ENCODE peak calls at places on chromosomes 16 and 17, in eight cellular contexts. O is H9, V is spleen, G is heart right ventricle, A is osteoblast, T is cardiac muscle cell, K is SJCRH30, F is HL-60. Z is an unnamed sample.

GRCh38 chr17:50048146-50048720 is 7.7 kb upstream of the ITGA3 start:
- DNase-seq in O (no peak), V (no peak), G (no peak), A (peak), T (no peak), K (no peak), F (no peak), Z (no peak)

GRCh38 chr16:23020084-23020483 is 129.2 kb downstream of the USP31 start:
- DNase-seq in O (no peak), V (no peak), G (no peak), A (peak), T (no peak), K (peak), F (no peak), Z (no peak)

GRCh38 chr17:62869885-62870580 is 61.9 kb upstream of the MARCHF10 start:
- DNase-seq in O (peak), V (no peak), G (no peak), A (peak), T (peak), K (peak), F (no peak), Z (no peak)

GRCh38 chr17:40315678-40316570 is 6.9 kb downstream of the RARA start:
- DNase-seq in O (no peak), V (no peak), G (no peak), A (peak), T (no peak), K (no peak), F (peak), Z (no peak)

GRCh38 chr17:39064814-39065213 is 86.6 kb downstream of the PLXDC1 start:
- DNase-seq in O (no peak), V (no peak), G (no peak), A (no peak), T (no peak), K (no peak), F (no peak), Z (no peak)

GRCh38 chr17:63919311-63919723 is 678 bp upstream of the GH1 start:
- DNase-seq in O (peak), V (peak), G (no peak), A (peak), T (peak), K (peak), F (peak), Z (peak)

GRCh38 chr16:77723108-77723514 is 797 bp downstream of the NUDT7 start:
- DNase-seq in O (no peak), V (no peak), G (peak), A (no peak), T (peak), K (no peak), F (peak), Z (no peak)

GRCh38 chr16:66516808-66517585 is 32.9 kb downstream of the TK2 start:
- DNase-seq in O (peak), V (peak), G (peak), A (peak), T (no peak), K (peak), F (peak), Z (peak)

GRCh38 chr17:73013816-73014663 is 78.4 kb downstream of the SLC39A11 start:
- DNase-seq in O (no peak), V (no peak), G (no peak), A (no peak), T (no peak), K (peak), F (no peak), Z (no peak)

GRCh38 chr17:77879226-77879895 is 79.1 kb upstream of the TNRC6C start:
- DNase-seq in O (no peak), V (no peak), G (peak), A (peak), T (no peak), K (no peak), F (no peak), Z (no peak)

GRCh38 chr16:23514381-23515152 is 4.3 kb upstream of the GGA2 start:
- DNase-seq in O (no peak), V (no peak), G (no peak), A (peak), T (no peak), K (no peak), F (no peak), Z (no peak)

GRCh38 chr17:82490512-82491195 is 28.9 kb upstream of the FOXK2 start:
- DNase-seq in O (no peak), V (no peak), G (no peak), A (peak), T (no peak), K (no peak), F (no peak), Z (no peak)

GRCh38 chr17:58328195-58329034 is at the start of gene TSPOAP1:
- DNase-seq in O (peak), V (peak), G (no peak), A (peak), T (no peak), K (no peak), F (peak), Z (no peak)

GRCh38 chr16:88968589-88969280 is 8.3 kb downstream of the CBFA2T3 start:
- DNase-seq in O (no peak), V (peak), G (peak), A (no peak), T (no peak), K (no peak), F (no peak), Z (no peak)

GRCh38 chr17:78838574-78839005 is 2.0 kb downstream of the USP36 start:
- DNase-seq in O (no peak), V (peak), G (no peak), A (no peak), T (no peak), K (no peak), F (no peak), Z (no peak)

GRCh38 chr17:33725675-33726271 is 432.7 kb upstream of the ASIC2 start:
- DNase-seq in O (peak), V (no peak), G (peak), A (peak), T (peak), K (peak), F (peak), Z (no peak)

GRCh38 chr17:57838857-57839570 is 10.8 kb downstream of the MRPS23 start:
- DNase-seq in O (no peak), V (no peak), G (no peak), A (no peak), T (peak), K (no peak), F (no peak), Z (no peak)

GRCh38 chr16:937723-938122 is 33.1 kb downstream of the LMF1 start:
- DNase-seq in O (no peak), V (no peak), G (no peak), A (peak), T (no peak), K (no peak), F (no peak), Z (no peak)

GRCh38 chr16:89557230-89557935 is 3.1 kb upstream of the RPL13 start:
- DNase-seq in O (peak), V (peak), G (peak), A (peak), T (peak), K (peak), F (peak), Z (peak)

GRCh38 chr16:10036951-10037350 is 145.3 kb downstream of the GRIN2A start:
- DNase-seq in O (no peak), V (no peak), G (no peak), A (no peak), T (no peak), K (no peak), F (no peak), Z (no peak)

GRCh38 chr17:68600881-68601564 is at the start of gene FAM20A:
- DNase-seq in O (peak), V (peak), G (peak), A (peak), T (peak), K (no peak), F (no peak), Z (no peak)

GRCh38 chr17:41082565-41083136 is 1.3 kb upstream of the KRTAP4-7 start:
- DNase-seq in O (no peak), V (no peak), G (no peak), A (no peak), T (no peak), K (no peak), F (no peak), Z (no peak)

GRCh38 chr17:71437176-71437575 is 683.6 kb upstream of the SOX9 start:
- DNase-seq in O (no peak), V (no peak), G (no peak), A (no peak), T (no peak), K (no peak), F (no peak), Z (no peak)

GRCh38 chr16:75074920-75075687 is 41.5 kb downstream of the LDHD start:
- DNase-seq in O (no peak), V (peak), G (no peak), A (no peak), T (no peak), K (no peak), F (peak), Z (no peak)

GRCh38 chr17:40071720-40072480 is 9.1 kb downstream of the THRA start:
- DNase-seq in O (peak), V (no peak), G (peak), A (peak), T (peak), K (peak), F (peak), Z (peak)

GRCh38 chr16:11670171-11671131 is 2.2 kb downstream of the SNN start:
- DNase-seq in O (no peak), V (peak), G (peak), A (peak), T (no peak), K (no peak), F (no peak), Z (no peak)

GRCh38 chr17:42843358-42843934 is 934 bp upstream of the AOC2 start:
- DNase-seq in O (no peak), V (peak), G (no peak), A (peak), T (peak), K (peak), F (peak), Z (no peak)

GRCh38 chr16:272633-273546 is 2.9 kb downstream of the RGS11 start:
- DNase-seq in O (no peak), V (no peak), G (no peak), A (peak), T (no peak), K (no peak), F (no peak), Z (no peak)

GRCh38 chr16:58084635-58085034 is 44.5 kb downstream of the CFAP20 start:
- DNase-seq in O (no peak), V (peak), G (no peak), A (no peak), T (no peak), K (no peak), F (no peak), Z (no peak)

GRCh38 chr17:46046957-46047356 is 47.9 kb downstream of the STH start:
- DNase-seq in O (no peak), V (no peak), G (no peak), A (no peak), T (no peak), K (no peak), F (no peak), Z (no peak)

GRCh38 chr16:48393843-48394703 is 8.9 kb upstream of the SIAH1 start:
- DNase-seq in O (no peak), V (no peak), G (no peak), A (peak), T (no peak), K (no peak), F (no peak), Z (peak)

GRCh38 chr16:29912087-29912486 is 11.8 kb downstream of the ASPHD1 start:
- DNase-seq in O (no peak), V (peak), G (no peak), A (no peak), T (no peak), K (no peak), F (no peak), Z (no peak)

GRCh38 chr16:54934536-54935410 is 4.1 kb downstream of the IRX5 start:
- DNase-seq in O (peak), V (no peak), G (no peak), A (peak), T (peak), K (peak), F (no peak), Z (no peak)

GRCh38 chr17:4074831-4075495 is 67.9 kb downstream of the ZZEF1 start:
- DNase-seq in O (no peak), V (no peak), G (no peak), A (no peak), T (peak), K (peak), F (peak), Z (no peak)

GRCh38 chr17:14209215-14209614 is 27.4 kb downstream of the CDRT15 start:
- DNase-seq in O (no peak), V (no peak), G (no peak), A (no peak), T (no peak), K (no peak), F (no peak), Z (no peak)

GRCh38 chr16:57786632-57787518 is 15.4 kb downstream of the KIFC3 start:
- DNase-seq in O (no peak), V (no peak), G (peak), A (peak), T (no peak), K (no peak), F (no peak), Z (peak)

GRCh38 chr17:40608061-40608581 is 39.5 kb downstream of the SMARCE1 start:
- DNase-seq in O (no peak), V (no peak), G (no peak), A (no peak), T (no peak), K (no peak), F (no peak), Z (no peak)

GRCh38 chr17:37137070-37137610 is 188.4 kb downstream of the AATF start:
- DNase-seq in O (no peak), V (no peak), G (no peak), A (no peak), T (no peak), K (no peak), F (no peak), Z (no peak)

GRCh38 chr16:70438325-70438982 is 446 bp downstream of the ST3GAL2 start:
- DNase-seq in O (no peak), V (peak), G (peak), A (no peak), T (no peak), K (peak), F (no peak), Z (no peak)

GRCh38 chr17:1073241-1073962 is 76.5 kb downstream of the TIMM22 start:
- DNase-seq in O (no peak), V (peak), G (no peak), A (no peak), T (no peak), K (peak), F (no peak), Z (no peak)

GRCh38 chr17:1072551-1072961 is 75.6 kb downstream of the TIMM22 start:
- DNase-seq in O (no peak), V (peak), G (no peak), A (no peak), T (no peak), K (no peak), F (no peak), Z (no peak)

GRCh38 chr17:1076982-1077302 is 80.0 kb downstream of the TIMM22 start:
- DNase-seq in O (no peak), V (peak), G (no peak), A (no peak), T (no peak), K (no peak), F (no peak), Z (no peak)

GRCh38 chr17:1076299-1076981 is 79.5 kb downstream of the TIMM22 start:
- DNase-seq in O (no peak), V (peak), G (no peak), A (no peak), T (peak), K (peak), F (no peak), Z (no peak)

DNA sequence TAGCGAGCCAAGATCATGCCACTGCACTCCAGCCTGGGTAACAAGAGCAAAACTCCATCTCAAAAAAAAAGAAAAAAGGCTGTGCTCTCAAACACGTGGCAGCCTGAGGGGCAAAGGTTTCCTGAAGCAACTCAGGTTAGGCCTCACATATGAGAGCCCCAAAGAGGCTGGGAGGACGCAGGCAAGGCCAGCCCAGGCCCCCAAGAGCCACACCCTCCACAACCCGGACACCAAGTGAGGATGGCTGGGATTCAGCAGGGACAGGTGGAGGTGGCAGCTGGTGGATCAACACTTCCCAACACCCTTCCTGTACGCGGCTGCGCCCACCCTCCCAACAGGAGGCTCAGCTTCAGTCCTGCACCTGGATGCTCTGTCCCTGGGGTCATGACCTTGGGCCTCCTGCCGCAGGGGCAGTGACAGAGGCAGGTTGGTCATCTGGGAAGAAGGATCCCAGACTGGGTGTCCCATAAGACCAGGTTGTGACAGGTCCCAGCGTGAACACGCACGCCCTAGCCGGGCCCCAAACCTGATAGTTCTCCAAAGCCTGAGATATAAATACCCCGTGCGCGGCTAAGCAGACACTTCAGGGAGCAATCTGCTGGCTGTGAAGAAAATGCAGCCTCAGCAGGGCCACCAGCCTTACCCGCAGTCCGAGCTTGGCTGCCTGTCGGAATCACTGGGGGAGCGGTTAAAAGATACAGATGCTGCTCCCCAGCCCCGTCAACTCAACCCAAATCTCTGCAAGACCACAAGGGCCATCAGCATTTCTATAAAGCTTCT is 78.1 kb downstream of the TIMM22 start:
- DNase-seq in O (no peak), V (peak), G (peak), A (no peak), T (peak), K (no peak), F (no peak), Z (no peak)
- H3K27ac ChIP-seq in O (no peak), V (no peak), G (peak), A (no peak), T (peak), K (no peak), F (no peak), Z (peak)

GRCh38 chr16:84840687-84841627 is 21.2 kb downstream of the CRISPLD2 start:
- DNase-seq in O (no peak), V (no peak), G (no peak), A (peak), T (no peak), K (no peak), F (no peak), Z (no peak)
- H3K27ac ChIP-seq in O (no peak), V (no peak), G (peak), A (peak), T (no peak), K (no peak), F (no peak), Z (peak)

GRCh38 chr16:85947511-85948509 is 48.8 kb downstream of the IRF8 start:
- DNase-seq in O (no peak), V (no peak), G (no peak), A (no peak), T (no peak), K (peak), F (no peak), Z (no peak)
- H3K27ac ChIP-seq in O (no peak), V (peak), G (no peak), A (no peak), T (no peak), K (no peak), F (no peak), Z (no peak)

GRCh38 chr17:47789611-47790520 is 31.7 kb downstream of the OSBPL7 start:
- DNase-seq in O (peak), V (peak), G (peak), A (peak), T (peak), K (no peak), F (peak), Z (peak)
- H3K27ac ChIP-seq in O (no peak), V (no peak), G (no peak), A (no peak), T (no peak), K (no peak), F (no peak), Z (no peak)

DNA sequence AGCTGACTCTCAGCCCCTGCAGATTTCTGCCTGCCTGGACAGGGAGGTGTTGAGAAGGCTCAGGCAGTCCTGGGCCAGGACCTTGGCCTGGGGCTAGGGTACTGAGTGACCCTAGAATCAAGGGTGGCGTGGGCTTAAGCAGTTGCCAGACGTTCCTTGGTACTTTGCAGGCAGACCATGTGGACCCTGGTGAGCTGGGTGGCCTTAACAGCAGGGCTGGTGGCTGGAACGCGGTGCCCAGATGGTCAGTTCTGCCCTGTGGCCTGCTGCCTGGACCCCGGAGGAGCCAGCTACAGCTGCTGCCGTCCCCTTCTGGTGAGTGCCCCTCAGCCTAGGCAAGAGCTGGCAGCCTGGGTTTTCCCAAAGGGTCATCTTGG is 3.9 kb downstream of the GRN start:
- DNase-seq in O (no peak), V (no peak), G (no peak), A (no peak), T (no peak), K (no peak), F (no peak), Z (no peak)
- H3K27ac ChIP-seq in O (no peak), V (peak), G (no peak), A (no peak), T (no peak), K (no peak), F (peak), Z (no peak)

DNA sequence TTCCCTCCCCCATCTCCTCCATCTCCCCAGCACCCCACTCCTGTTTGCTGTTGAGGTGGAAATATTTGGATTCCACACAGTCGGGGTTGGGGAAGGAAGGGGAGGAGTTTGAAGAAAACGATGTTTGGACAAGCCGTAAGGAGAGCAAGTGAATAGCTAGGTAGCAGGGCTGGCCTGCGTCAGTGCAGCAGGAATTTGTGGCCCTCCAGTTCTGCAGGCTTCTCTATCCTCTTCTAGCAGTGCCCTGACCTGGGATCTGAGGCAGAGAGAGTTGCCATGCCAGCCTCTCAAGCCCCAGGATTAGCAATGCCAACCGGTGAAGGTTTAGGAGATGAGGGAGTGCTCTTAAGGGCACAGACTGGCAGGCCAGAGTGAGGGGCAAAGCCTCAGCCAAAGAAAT is 12.5 kb downstream of the TLCD2 start:
- DNase-seq in O (no peak), V (no peak), G (no peak), A (peak), T (no peak), K (no peak), F (no peak), Z (no peak)
- H3K27ac ChIP-seq in O (no peak), V (no peak), G (no peak), A (no peak), T (no peak), K (no peak), F (no peak), Z (no peak)

DNA sequence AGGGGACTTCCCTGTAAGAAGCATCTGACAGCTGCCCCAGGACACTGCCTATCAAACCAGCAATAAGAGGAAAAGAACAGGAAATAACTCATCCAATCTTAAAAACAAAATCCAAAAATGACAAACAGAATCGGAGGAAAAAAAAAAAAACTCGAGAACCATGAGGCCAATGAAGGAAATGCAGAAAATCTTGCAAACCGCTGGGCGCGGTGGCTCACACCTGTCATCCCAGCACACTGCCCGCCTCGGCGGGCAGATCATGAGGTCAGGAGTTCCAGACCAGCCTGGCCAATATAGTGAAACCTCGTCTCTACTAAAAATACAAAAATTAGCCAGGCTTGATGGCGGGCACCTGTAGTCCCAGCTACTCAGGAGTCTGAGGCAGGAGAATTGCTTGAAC is 141.2 kb upstream of the RCVRN start:
- DNase-seq in O (no peak), V (no peak), G (no peak), A (no peak), T (no peak), K (no peak), F (no peak), Z (no peak)
- H3K27ac ChIP-seq in O (no peak), V (no peak), G (no peak), A (no peak), T (no peak), K (no peak), F (no peak), Z (peak)